ENCODE peak calls at places on chromosomes 13 and 19, in six cellular contexts. L is PC-3, F is psoas muscle, U is IMR-90, A is stomach, Y is upper lobe of left lung. X is an unnamed sample.

GRCh38 chr19:18596752-18597157 is 8.2 kb downstream of the REX1BD start:
- DNase-seq in F (no peak), A (peak; percentile 67), Y (peak; percentile 89), U (no peak), L (peak; percentile 61), X (no peak)

GRCh38 chr13:52599853-52600603 is 42.2 kb upstream of the HNRNPA1L2 start:
- DNase-seq in U (peak; percentile 13), A (no peak), L (no peak), F (peak; percentile 30), Y (peak; percentile 90), X (peak; percentile 41)

GRCh38 chr19:16698914-16699313 is 20.7 kb upstream of the NWD1 start:
- DNase-seq in U (no peak), Y (no peak), F (peak; percentile 44), L (no peak), A (no peak), X (no peak)

GRCh38 chr13:44230736-44231135 is 142.9 kb upstream of the SERP2 start:
- DNase-seq in L (peak; percentile 71), U (no peak), F (no peak), Y (no peak), A (no peak), X (no peak)

GRCh38 chr13:23433171-23434153 is at the start of gene SACS:
- DNase-seq in L (peak; percentile 17), Y (peak; percentile 72), U (peak; percentile 52), A (no peak), F (no peak), X (no peak)

GRCh38 chr13:85278851-85279250 is 520.4 kb downstream of the SLITRK6 start:
- DNase-seq in F (no peak), U (no peak), Y (no peak), A (no peak), L (no peak), X (no peak)

GRCh38 chr13:37270206-37271001 is 164.9 kb upstream of the CSNK1A1L start:
- DNase-seq in L (no peak), Y (no peak), F (no peak), A (no peak), U (peak; percentile 18), X (no peak)

GRCh38 chr19:46241676-46242075 is 12.1 kb downstream of the IGFL1 start:
- DNase-seq in L (no peak), U (no peak), A (no peak), Y (no peak), F (no peak), X (no peak)

DNA sequence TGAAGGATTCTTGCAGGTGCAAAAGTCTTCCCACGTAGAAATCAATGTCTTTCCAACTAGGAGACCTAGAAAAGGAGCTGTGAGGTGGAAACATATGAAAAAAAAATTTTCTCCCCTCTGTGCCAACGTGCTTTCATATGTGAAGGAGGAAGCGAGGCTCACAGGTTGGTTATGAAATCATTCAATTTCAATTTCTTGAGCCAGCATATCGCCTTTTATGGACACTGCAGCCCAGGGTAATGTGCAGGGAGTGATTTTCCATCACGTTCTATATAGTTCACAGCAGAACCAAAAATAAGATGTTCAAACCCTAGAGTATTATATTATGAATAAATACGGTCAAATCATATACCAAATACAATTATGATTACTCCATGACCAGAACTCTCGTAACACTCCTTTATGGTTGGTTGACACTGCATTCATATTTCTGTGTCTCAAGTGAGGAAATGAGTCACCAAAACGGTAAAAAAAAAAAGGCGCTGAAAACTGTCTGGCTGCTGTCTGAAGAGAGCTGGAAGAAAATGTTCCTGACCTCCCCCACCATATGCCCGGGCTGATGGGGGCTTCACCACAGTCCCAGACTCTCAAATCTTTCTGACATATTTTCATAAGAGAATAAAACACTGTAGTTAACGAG is 75.8 kb upstream of the UBAC2 start:
- DNase-seq in Y (no peak), F (no peak), A (no peak), U (peak; percentile 45), L (peak; percentile 67), X (peak; percentile 50)
- H3K4me3 ChIP-seq in Y (no peak overlapping the region), F (no peak overlapping the region), A (no peak overlapping the region), U (no peak overlapping the region), L (no peak overlapping the region), X (peak overlapping the region; percentile 27)

GRCh38 chr19:35756373-35757230 is at the start of gene HSPB6:
- DNase-seq in L (no peak), F (peak; percentile 85), A (peak; percentile 35), Y (peak; percentile 90), U (peak; percentile 72), X (no peak)

GRCh38 chr19:35755160-35755549 is 1.7 kb downstream of the HSPB6 start:
- DNase-seq in Y (no peak), F (no peak), U (no peak), A (no peak), L (no peak), X (no peak)

GRCh38 chr19:35757749-35758608 is at the start of gene PROSER3:
- DNase-seq in F (peak; percentile 97), Y (peak; percentile 98), L (peak; percentile 97), A (peak; percentile 98), U (peak; percentile 100), X (peak; percentile 99)

GRCh38 chr19:35755550-35756371 is 1.1 kb downstream of the HSPB6 start:
- DNase-seq in A (peak; percentile 60), L (no peak), F (peak; percentile 94), Y (peak; percentile 95), U (peak; percentile 55), X (no peak)

DNA sequence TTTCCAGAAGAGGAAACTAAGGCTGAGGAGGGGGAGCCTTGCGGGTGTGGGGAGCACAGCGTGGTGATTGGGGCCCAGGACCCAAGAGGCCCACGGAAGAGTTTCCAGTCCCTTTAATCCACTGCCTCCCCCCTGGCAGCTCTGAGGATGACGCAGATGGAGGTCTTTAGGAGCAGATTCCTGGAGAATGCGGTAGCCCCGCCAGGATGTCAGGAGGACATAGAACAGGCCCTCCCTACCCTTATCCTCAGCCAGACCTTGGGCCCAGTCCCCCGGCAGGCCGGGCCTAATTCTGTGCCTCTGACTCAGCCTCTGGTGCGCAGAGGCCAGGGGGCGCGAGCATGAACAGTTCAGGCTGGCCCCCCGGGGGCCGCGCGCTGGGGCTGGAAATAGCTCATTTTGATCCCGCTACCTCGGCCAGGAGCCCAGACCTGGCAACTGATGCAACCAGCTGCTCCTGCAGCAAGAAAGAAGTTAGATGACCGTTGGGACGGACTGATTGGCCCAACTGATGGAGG is 461 bp upstream of the HSPB6 start:
- DNase-seq in Y (peak; percentile 92), A (peak; percentile 49), L (peak; percentile 29), F (peak; percentile 92), U (peak; percentile 96), X (no peak)
- TF ChIP-seq CTCF in Y (no peak), A (no peak), L (no peak), F (no peak), U (no peak), X (no peak)

GRCh38 chr19:40600086-40600917 is 867 bp upstream of the LTBP4 start:
- DNase-seq in Y (peak; percentile 87), L (no peak), F (peak; percentile 46), A (no peak), U (no peak), X (no peak)
- H3K27me3 ChIP-seq in Y (no peaks in the 10 kb centered on the region), L (no peaks in the 10 kb centered on the region), F (peaks cover 11% of the 10 kb centered on the region), A (peaks cover 48% of the 10 kb centered on the region), U (no peaks in the 10 kb centered on the region), X (peaks cover 8% of the 10 kb centered on the region)

GRCh38 chr19:13860679-13861391 is 16.1 kb upstream of the NANOS3 start:
- DNase-seq in A (no peak), F (no peak), Y (peak; percentile 81), U (no peak), L (no peak), X (no peak)
- H3K4me3 ChIP-seq in A (no peak overlapping the region), F (peak overlapping the region; percentile 63), Y (peak overlapping the region; percentile 57), U (no peak overlapping the region), L (no peak overlapping the region), X (peak overlapping the region; percentile 63)

DNA sequence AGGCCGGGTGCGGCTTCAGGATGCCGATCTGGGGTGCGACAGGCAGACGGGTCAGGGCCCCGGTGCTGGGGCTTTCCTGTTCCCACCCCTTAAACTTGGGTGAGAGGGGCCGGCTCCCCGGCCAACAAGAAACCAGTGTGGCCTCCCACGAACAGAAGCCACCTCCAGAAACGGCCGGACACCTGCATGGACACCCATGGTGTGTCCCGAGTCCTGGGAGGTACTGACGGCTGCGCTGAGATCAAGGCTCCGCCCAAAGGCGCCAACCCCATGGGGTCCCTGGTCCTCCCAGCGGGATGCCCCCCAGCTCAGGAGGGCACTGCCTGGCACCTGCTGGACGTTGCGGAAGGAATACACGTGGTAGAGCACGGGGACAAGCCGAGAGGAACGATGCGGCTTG is 11.5 kb downstream of the POLRMT start:
- DNase-seq in L (no peak), F (no peak), Y (peak; percentile 59), A (no peak), U (no peak), X (no peak)
- TF ChIP-seq CTCF in L (no peak), F (no peak), Y (no peak), A (no peak), U (no peak), X (no peak)

DNA sequence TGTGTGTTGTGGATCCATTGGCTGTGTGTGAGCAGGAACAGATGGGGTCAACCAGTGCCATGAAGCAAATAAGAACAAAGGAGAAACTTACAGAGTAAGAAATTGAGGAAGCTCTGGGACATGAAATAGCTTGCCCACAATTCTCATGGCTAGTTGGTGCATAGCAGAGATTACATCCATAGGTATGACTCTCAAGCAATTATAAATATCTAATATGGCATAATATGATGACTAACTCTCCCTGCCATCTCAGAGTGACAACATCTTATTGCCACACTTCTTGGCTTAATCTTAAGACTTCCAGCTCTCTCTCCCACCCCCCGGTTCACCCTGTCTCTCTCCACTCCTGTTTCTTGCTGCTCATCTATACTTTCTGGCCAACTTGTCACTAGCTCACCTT is 53.3 kb downstream of the OXGR1 start:
- DNase-seq in A (no peak), Y (no peak), F (no peak), L (no peak), U (no peak), X (no peak)
- H3K27me3 ChIP-seq in A (no peaks in the 10 kb centered on the region), Y (no peaks in the 10 kb centered on the region), F (no peaks in the 10 kb centered on the region), L (peaks cover 53% of the 10 kb centered on the region), U (no peaks in the 10 kb centered on the region), X (no peaks in the 10 kb centered on the region)

GRCh38 chr19:3648037-3648905 is 21.7 kb upstream of the CACTIN start:
- DNase-seq in F (no peak), L (no peak), A (no peak), Y (peak; percentile 81), U (no peak), X (no peak)
- H3K4me3 ChIP-seq in F (no peak overlapping the region), L (no peak overlapping the region), A (no peak overlapping the region), Y (no peak overlapping the region), U (no peak overlapping the region), X (no peak overlapping the region)

GRCh38 chr19:37468961-37469777 is at the start of gene ZNF570:
- DNase-seq in L (peak; percentile 39), F (peak; percentile 92), A (peak; percentile 89), U (peak; percentile 84), Y (peak; percentile 95), X (peak; percentile 93)

GRCh38 chr19:37470216-37470615 is 1.1 kb downstream of the ZNF570 start:
- DNase-seq in U (no peak), Y (no peak), F (no peak), L (no peak), A (no peak), X (no peak)

GRCh38 chr19:37467608-37468090 is 405 bp upstream of the ZNF569 start:
- DNase-seq in F (no peak), A (no peak), Y (no peak), L (no peak), U (no peak), X (no peak)

GRCh38 chr19:37466277-37466797 is 907 bp downstream of the ZNF569 start:
- DNase-seq in L (no peak), U (no peak), F (no peak), Y (no peak), A (no peak), X (no peak)

GRCh38 chr19:37466798-37467607 is at the start of gene ZNF569:
- DNase-seq in F (peak; percentile 89), A (peak; percentile 90), U (peak; percentile 95), Y (peak; percentile 94), L (peak; percentile 67), X (peak; percentile 92)
- TF ChIP-seq CTCF in F (no peak), A (no peak), U (no peak), Y (no peak), L (no peak), X (no peak)